ENCODE peak calls at places on chromosomes 13 and 19, in seven cellular contexts. One of them, this sample, is unnamed.

GRCh38 chr13:33058816-33059215 is 42.6 kb downstream of the KL start:
- DNase-seq in stomach: no peak
- DNase-seq in body of pancreas: no peak
- DNase-seq in fibroblast of mammary gland: no peak
- DNase-seq in foreskin fibroblast: no peak
- DNase-seq in lower lobe of right lung: no peak
- DNase-seq in fibroblast of pulmonary artery: no peak
- DNase-seq in this sample: no peak

GRCh38 chr13:66659291-66660012 is 570.7 kb downstream of the PCDH9 start:
- DNase-seq in stomach: no peak
- DNase-seq in body of pancreas: no peak
- DNase-seq in fibroblast of mammary gland: peak
- DNase-seq in foreskin fibroblast: no peak
- DNase-seq in lower lobe of right lung: no peak
- DNase-seq in fibroblast of pulmonary artery: peak
- DNase-seq in this sample: no peak

GRCh38 chr19:42352216-42352892 is 26.9 kb downstream of the MEGF8 start:
- DNase-seq in stomach: no peak
- DNase-seq in body of pancreas: no peak
- DNase-seq in fibroblast of mammary gland: no peak
- DNase-seq in foreskin fibroblast: no peak
- DNase-seq in lower lobe of right lung: no peak
- DNase-seq in fibroblast of pulmonary artery: peak
- DNase-seq in this sample: no peak

GRCh38 chr13:26254583-26255102 is 714 bp downstream of the CDK8 start:
- DNase-seq in stomach: peak
- DNase-seq in body of pancreas: peak
- DNase-seq in fibroblast of mammary gland: peak
- DNase-seq in foreskin fibroblast: peak
- DNase-seq in lower lobe of right lung: peak
- DNase-seq in fibroblast of pulmonary artery: peak
- DNase-seq in this sample: no peak

GRCh38 chr13:109152941-109153340 is 523.5 kb downstream of the MYO16 start:
- DNase-seq in stomach: no peak
- DNase-seq in body of pancreas: no peak
- DNase-seq in fibroblast of mammary gland: no peak
- DNase-seq in foreskin fibroblast: no peak
- DNase-seq in lower lobe of right lung: no peak
- DNase-seq in fibroblast of pulmonary artery: no peak
- DNase-seq in this sample: no peak

GRCh38 chr13:65028101-65028500 is 2202.0 kb downstream of the PCDH9 start:
- DNase-seq in stomach: no peak
- DNase-seq in body of pancreas: no peak
- DNase-seq in fibroblast of mammary gland: no peak
- DNase-seq in foreskin fibroblast: no peak
- DNase-seq in lower lobe of right lung: no peak
- DNase-seq in fibroblast of pulmonary artery: no peak
- DNase-seq in this sample: no peak

GRCh38 chr19:5578094-5578846 is 10.5 kb upstream of the TINCR start:
- DNase-seq in stomach: peak
- DNase-seq in body of pancreas: peak
- DNase-seq in fibroblast of mammary gland: peak
- DNase-seq in foreskin fibroblast: peak
- DNase-seq in lower lobe of right lung: peak
- DNase-seq in fibroblast of pulmonary artery: peak
- DNase-seq in this sample: no peak

GRCh38 chr19:45455707-45456499 is 11.9 kb upstream of the FOSB start:
- DNase-seq in stomach: peak
- DNase-seq in body of pancreas: peak
- DNase-seq in fibroblast of mammary gland: peak
- DNase-seq in foreskin fibroblast: peak
- DNase-seq in lower lobe of right lung: peak
- DNase-seq in fibroblast of pulmonary artery: peak
- DNase-seq in this sample: peak

GRCh38 chr13:33204130-33204927 is 81.2 kb downstream of the STARD13 start:
- DNase-seq in stomach: peak
- DNase-seq in body of pancreas: peak
- DNase-seq in fibroblast of mammary gland: peak
- DNase-seq in foreskin fibroblast: peak
- DNase-seq in lower lobe of right lung: no peak
- DNase-seq in fibroblast of pulmonary artery: peak
- DNase-seq in this sample: peak

GRCh38 chr13:87089391-87089790 is 581.8 kb upstream of the SLITRK5 start:
- DNase-seq in stomach: no peak
- DNase-seq in body of pancreas: no peak
- DNase-seq in fibroblast of mammary gland: peak
- DNase-seq in foreskin fibroblast: peak
- DNase-seq in lower lobe of right lung: no peak
- DNase-seq in fibroblast of pulmonary artery: peak
- DNase-seq in this sample: no peak

GRCh38 chr13:95500136-95500718 is 52.3 kb upstream of the CLDN10 start:
- DNase-seq in stomach: no peak
- DNase-seq in body of pancreas: no peak
- DNase-seq in fibroblast of mammary gland: no peak
- DNase-seq in foreskin fibroblast: no peak
- DNase-seq in lower lobe of right lung: no peak
- DNase-seq in fibroblast of pulmonary artery: no peak
- DNase-seq in this sample: no peak

GRCh38 chr13:74158028-74158427 is 23.8 kb upstream of the KLF12 start:
- DNase-seq in stomach: no peak
- DNase-seq in body of pancreas: no peak
- DNase-seq in fibroblast of mammary gland: peak
- DNase-seq in foreskin fibroblast: peak
- DNase-seq in lower lobe of right lung: no peak
- DNase-seq in fibroblast of pulmonary artery: peak
- DNase-seq in this sample: no peak

GRCh38 chr19:47848425-47848824 is 10.6 kb upstream of the TPRX2 start:
- DNase-seq in stomach: no peak
- DNase-seq in body of pancreas: no peak
- DNase-seq in fibroblast of mammary gland: no peak
- DNase-seq in foreskin fibroblast: no peak
- DNase-seq in lower lobe of right lung: no peak
- DNase-seq in fibroblast of pulmonary artery: no peak
- DNase-seq in this sample: no peak
- H3K4me3 ChIP-seq in stomach: no peak
- H3K4me3 ChIP-seq in body of pancreas: no peak
- H3K4me3 ChIP-seq in fibroblast of mammary gland: no peak
- H3K4me3 ChIP-seq in foreskin fibroblast: no peak
- H3K4me3 ChIP-seq in lower lobe of right lung: no peak
- H3K4me3 ChIP-seq in fibroblast of pulmonary artery: no peak
- H3K4me3 ChIP-seq in this sample: no peak

GRCh38 chr19:38375748-38376147 is 1.4 kb downstream of the PSMD8 start:
- DNase-seq in stomach: no peak
- DNase-seq in body of pancreas: no peak
- DNase-seq in fibroblast of mammary gland: peak
- DNase-seq in foreskin fibroblast: peak
- DNase-seq in lower lobe of right lung: no peak
- DNase-seq in fibroblast of pulmonary artery: no peak
- DNase-seq in this sample: no peak
- TF ChIP-seq CTCF in stomach: no peak
- TF ChIP-seq CTCF in body of pancreas: no peak
- TF ChIP-seq CTCF in fibroblast of mammary gland: no peak
- TF ChIP-seq CTCF in foreskin fibroblast: no peak
- TF ChIP-seq CTCF in lower lobe of right lung: no peak
- TF ChIP-seq CTCF in fibroblast of pulmonary artery: no peak
- TF ChIP-seq CTCF in this sample: no peak

DNA sequence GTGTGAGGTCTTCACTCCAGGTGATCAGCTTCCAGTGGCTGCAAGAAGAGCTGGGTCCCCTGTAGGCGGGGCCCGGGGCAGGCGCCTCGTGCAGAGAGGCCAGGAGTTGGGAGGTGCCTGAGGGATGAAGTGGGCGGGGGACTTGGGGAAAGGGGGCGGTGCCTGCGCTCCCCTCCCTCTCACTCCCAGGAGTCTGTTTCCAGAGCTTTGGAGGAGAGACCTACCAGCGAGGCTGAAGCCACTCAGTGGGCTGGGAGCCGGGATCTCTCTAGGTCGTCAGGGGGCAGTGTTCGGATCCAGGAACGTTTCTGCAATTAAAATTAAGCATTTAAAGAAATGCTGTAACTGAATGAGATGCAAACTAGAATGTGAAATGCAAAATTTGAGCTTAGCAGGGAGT is 11.8 kb downstream of the ZNF160 start:
- DNase-seq in stomach: no peak
- DNase-seq in body of pancreas: no peak
- DNase-seq in fibroblast of mammary gland: no peak
- DNase-seq in foreskin fibroblast: no peak
- DNase-seq in lower lobe of right lung: no peak
- DNase-seq in fibroblast of pulmonary artery: no peak
- DNase-seq in this sample: no peak
- H3K4me3 ChIP-seq in stomach: no peak
- H3K4me3 ChIP-seq in body of pancreas: no peak
- H3K4me3 ChIP-seq in fibroblast of mammary gland: no peak
- H3K4me3 ChIP-seq in foreskin fibroblast: no peak
- H3K4me3 ChIP-seq in lower lobe of right lung: no peak
- H3K4me3 ChIP-seq in fibroblast of pulmonary artery: no peak
- H3K4me3 ChIP-seq in this sample: no peak

DNA sequence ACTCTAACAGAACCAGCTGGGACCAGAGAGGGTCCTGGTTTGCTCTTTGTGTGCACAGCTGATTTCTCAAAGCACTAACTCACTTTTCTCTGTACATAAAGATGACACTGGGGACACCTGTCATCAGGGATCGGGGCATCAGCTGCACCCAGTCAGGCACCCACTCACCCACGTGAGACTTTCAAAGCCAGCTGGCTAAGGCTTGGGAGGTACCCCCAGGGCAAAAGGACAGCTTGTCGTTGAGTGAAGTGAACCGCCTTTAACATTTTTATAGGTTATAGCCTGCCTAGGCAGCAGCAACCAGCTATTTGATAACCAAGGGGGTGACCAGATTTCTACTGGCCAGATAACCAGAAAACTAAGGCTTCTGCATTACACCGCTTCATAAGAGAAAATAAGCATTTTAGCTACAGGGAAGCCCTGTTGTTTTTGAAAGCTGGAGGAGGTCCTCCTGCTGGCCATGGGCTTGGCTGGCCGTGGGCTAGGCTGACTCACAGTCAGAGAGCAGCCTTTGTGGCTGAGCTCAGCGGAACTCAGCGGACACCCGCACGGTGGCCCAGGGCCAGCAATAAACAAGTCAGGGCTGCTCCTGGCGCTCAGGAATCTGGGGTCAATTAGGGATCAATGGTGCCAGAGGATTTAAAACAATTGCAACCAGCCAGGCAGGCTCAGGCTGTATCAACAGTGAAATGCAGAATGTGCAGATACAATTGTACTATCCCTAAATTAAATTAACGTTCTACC is 57.1 kb downstream of the ALOX5AP start:
- DNase-seq in stomach: peak
- DNase-seq in body of pancreas: peak
- DNase-seq in fibroblast of mammary gland: peak
- DNase-seq in foreskin fibroblast: peak
- DNase-seq in lower lobe of right lung: peak
- DNase-seq in fibroblast of pulmonary artery: peak
- DNase-seq in this sample: peak
- TF ChIP-seq CTCF in stomach: no peak
- TF ChIP-seq CTCF in body of pancreas: peak
- TF ChIP-seq CTCF in fibroblast of mammary gland: peak
- TF ChIP-seq CTCF in foreskin fibroblast: peak
- TF ChIP-seq CTCF in lower lobe of right lung: peak
- TF ChIP-seq CTCF in fibroblast of pulmonary artery: peak
- TF ChIP-seq CTCF in this sample: peak

GRCh38 chr13:93230466-93230865 is 3.9 kb downstream of the GPC6 start:
- DNase-seq in stomach: no peak
- DNase-seq in body of pancreas: no peak
- DNase-seq in fibroblast of mammary gland: peak
- DNase-seq in foreskin fibroblast: peak
- DNase-seq in lower lobe of right lung: no peak
- DNase-seq in fibroblast of pulmonary artery: peak
- DNase-seq in this sample: no peak
- H3K4me3 ChIP-seq in stomach: no peak
- H3K4me3 ChIP-seq in body of pancreas: no peak
- H3K4me3 ChIP-seq in fibroblast of mammary gland: no peak
- H3K4me3 ChIP-seq in foreskin fibroblast: no peak
- H3K4me3 ChIP-seq in lower lobe of right lung: no peak
- H3K4me3 ChIP-seq in fibroblast of pulmonary artery: no peak
- H3K4me3 ChIP-seq in this sample: no peak

GRCh38 chr19:35497406-35497805 is 7.1 kb upstream of the KRTDAP start:
- DNase-seq in stomach: no peak
- DNase-seq in body of pancreas: peak
- DNase-seq in fibroblast of mammary gland: no peak
- DNase-seq in foreskin fibroblast: no peak
- DNase-seq in lower lobe of right lung: no peak
- DNase-seq in fibroblast of pulmonary artery: no peak
- DNase-seq in this sample: no peak
- TF ChIP-seq CTCF in stomach: no peak
- TF ChIP-seq CTCF in body of pancreas: no peak
- TF ChIP-seq CTCF in fibroblast of mammary gland: no peak
- TF ChIP-seq CTCF in foreskin fibroblast: no peak
- TF ChIP-seq CTCF in lower lobe of right lung: no peak
- TF ChIP-seq CTCF in fibroblast of pulmonary artery: no peak
- TF ChIP-seq CTCF in this sample: no peak

GRCh38 chr13:28574617-28575142 is 79.8 kb upstream of the FLT1 start:
- DNase-seq in stomach: no peak
- DNase-seq in body of pancreas: no peak
- DNase-seq in fibroblast of mammary gland: peak
- DNase-seq in foreskin fibroblast: peak
- DNase-seq in lower lobe of right lung: no peak
- DNase-seq in fibroblast of pulmonary artery: peak
- DNase-seq in this sample: peak

GRCh38 chr13:28573595-28574373 is 78.9 kb upstream of the FLT1 start:
- DNase-seq in stomach: no peak
- DNase-seq in body of pancreas: no peak
- DNase-seq in fibroblast of mammary gland: no peak
- DNase-seq in foreskin fibroblast: no peak
- DNase-seq in lower lobe of right lung: peak
- DNase-seq in fibroblast of pulmonary artery: no peak
- DNase-seq in this sample: no peak

GRCh38 chr13:28576037-28576436 is 81.1 kb upstream of the FLT1 start:
- DNase-seq in stomach: no peak
- DNase-seq in body of pancreas: no peak
- DNase-seq in fibroblast of mammary gland: no peak
- DNase-seq in foreskin fibroblast: no peak
- DNase-seq in lower lobe of right lung: no peak
- DNase-seq in fibroblast of pulmonary artery: no peak
- DNase-seq in this sample: no peak

GRCh38 chr13:28579334-28579733 is 79.6 kb upstream of the POMP start:
- DNase-seq in stomach: no peak
- DNase-seq in body of pancreas: no peak
- DNase-seq in fibroblast of mammary gland: peak
- DNase-seq in foreskin fibroblast: no peak
- DNase-seq in lower lobe of right lung: peak
- DNase-seq in fibroblast of pulmonary artery: no peak
- DNase-seq in this sample: no peak

DNA sequence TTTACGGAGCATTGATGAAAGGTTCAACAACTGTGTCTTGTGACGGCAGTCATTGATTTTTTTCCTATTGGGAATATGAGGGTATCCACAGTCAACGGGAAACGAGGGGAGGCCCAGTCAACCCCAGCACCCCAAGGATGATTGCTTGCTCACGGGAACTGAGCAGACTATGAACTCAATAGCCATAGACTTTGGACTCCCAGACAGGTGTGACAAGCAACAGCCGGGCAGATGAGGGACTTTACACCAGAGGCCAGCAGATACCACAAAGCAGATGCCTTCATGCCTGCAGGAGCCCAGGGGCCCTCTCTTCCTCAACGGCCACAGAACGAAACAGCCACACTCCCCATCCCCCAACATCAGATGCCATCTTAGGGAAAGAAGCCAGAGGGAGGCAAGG is 80.3 kb upstream of the FLT1 start:
- DNase-seq in stomach: no peak
- DNase-seq in body of pancreas: no peak
- DNase-seq in fibroblast of mammary gland: no peak
- DNase-seq in foreskin fibroblast: no peak
- DNase-seq in lower lobe of right lung: no peak
- DNase-seq in fibroblast of pulmonary artery: no peak
- DNase-seq in this sample: no peak
- H3K4me3 ChIP-seq in stomach: no peak
- H3K4me3 ChIP-seq in body of pancreas: no peak
- H3K4me3 ChIP-seq in fibroblast of mammary gland: no peak
- H3K4me3 ChIP-seq in foreskin fibroblast: no peak
- H3K4me3 ChIP-seq in lower lobe of right lung: no peak
- H3K4me3 ChIP-seq in fibroblast of pulmonary artery: no peak
- H3K4me3 ChIP-seq in this sample: no peak

GRCh38 chr13:35630551-35631275 is 154.2 kb upstream of the MAB21L1 start:
- DNase-seq in stomach: no peak
- DNase-seq in body of pancreas: no peak
- DNase-seq in fibroblast of mammary gland: peak
- DNase-seq in foreskin fibroblast: peak
- DNase-seq in lower lobe of right lung: no peak
- DNase-seq in fibroblast of pulmonary artery: peak
- DNase-seq in this sample: peak
- TF ChIP-seq CTCF in stomach: peak
- TF ChIP-seq CTCF in body of pancreas: peak
- TF ChIP-seq CTCF in fibroblast of mammary gland: peak
- TF ChIP-seq CTCF in foreskin fibroblast: peak
- TF ChIP-seq CTCF in lower lobe of right lung: peak
- TF ChIP-seq CTCF in fibroblast of pulmonary artery: peak
- TF ChIP-seq CTCF in this sample: peak

This sample was measured in AG04449.